ENCODE peak calls at places on chromosomes 13 and 19, in five cellular contexts. A is A549, T is HCT116, E is K562, R is NB4. J is an unnamed sample.

GRCh38 chr13:97659602-97660001 is 225.6 kb downstream of the RAP2A start:
- DNase-seq in A (no peak), T (no peak), E (no peak), R (peak; percentile 26), J (peak; percentile 45)

GRCh38 chr19:35266149-35266903 is 2.4 kb upstream of the USF2 start:
- DNase-seq in A (no peak), T (no peak), E (no peak), R (no peak), J (no peak)

GRCh38 chr13:43107780-43108179 is 84.4 kb downstream of the DNAJC15 start:
- DNase-seq in A (no peak), T (no peak), E (no peak), R (no peak), J (no peak)

GRCh38 chr13:51001335-51001734 is 91.7 kb downstream of the RNASEH2B start:
- DNase-seq in A (no peak), T (no peak), E (no peak), R (no peak), J (no peak)

GRCh38 chr19:41445575-41445974 is 2.6 kb downstream of the ERICH4 start:
- DNase-seq in A (no peak), T (no peak), E (peak; percentile 1), R (no peak), J (no peak)

GRCh38 chr13:79096099-79096498 is 310.0 kb downstream of the RBM26 start:
- DNase-seq in A (no peak), T (no peak), E (no peak), R (no peak), J (no peak)

GRCh38 chr19:36257512-36257876 is 42.6 kb downstream of the ZNF146 start:
- DNase-seq in A (no peak), T (no peak), E (no peak), R (no peak), J (peak; percentile 24)

GRCh38 chr19:36973844-36974195 is 57.7 kb downstream of the ZNF568 start:
- DNase-seq in A (no peak), T (no peak), E (no peak), R (no peak), J (no peak)

GRCh38 chr13:105087941-105088340 is 1447.5 kb downstream of the EFNB2 start:
- DNase-seq in A (no peak), T (no peak), E (no peak), R (no peak), J (no peak)

GRCh38 chr13:24115671-24116070 is 44.8 kb upstream of the SPATA13 start:
- DNase-seq in A (no peak), T (no peak), E (no peak), R (no peak), J (no peak)

GRCh38 chr13:50127726-50128291 is 112.6 kb downstream of the KCNRG start:
- DNase-seq in A (no peak), T (no peak), E (no peak), R (no peak), J (no peak)

GRCh38 chr19:6065685-6066365 is 44.5 kb downstream of the RFX2 start:
- DNase-seq in A (peak; percentile 66), T (no peak), E (peak; percentile 88), R (peak; percentile 88), J (peak; percentile 96)

GRCh38 chr13:106212436-106213010 is 322.9 kb downstream of the EFNB2 start:
- DNase-seq in A (no peak), T (no peak), E (no peak), R (no peak), J (no peak)

GRCh38 chr19:50457300-50457699 is 19.0 kb upstream of the EMC10 start:
- DNase-seq in A (no peak), T (no peak), E (no peak), R (no peak), J (no peak)

GRCh38 chr13:40517486-40518311 is 148.7 kb downstream of the FOXO1 start:
- DNase-seq in A (no peak), T (no peak), E (no peak), R (no peak), J (no peak)

GRCh38 chr13:51035469-51035868 is 75.6 kb downstream of the C13orf42 start:
- DNase-seq in A (no peak), T (no peak), E (no peak), R (no peak), J (no peak)

GRCh38 chr19:17933414-17934129 is 757 bp downstream of the CCDC124 start:
- DNase-seq in A (no peak), T (no peak), E (peak; percentile 15), R (no peak), J (no peak)

GRCh38 chr13:104382941-104383340 is 1316.7 kb upstream of the SLC10A2 start:
- DNase-seq in A (no peak), T (no peak), E (no peak), R (no peak), J (no peak)

GRCh38 chr19:49741210-49741844 is 21.8 kb downstream of the TSKS start:
- DNase-seq in A (no peak), T (no peak), E (no peak), R (peak; percentile 92), J (no peak)

GRCh38 chr13:27043013-27043412 is 128.6 kb downstream of the USP12 start:
- DNase-seq in A (peak; percentile 81), T (peak; percentile 83), E (no peak), R (peak; percentile 87), J (peak; percentile 64)

GRCh38 chr19:28493881-28494280 is 719.1 kb downstream of the UQCRFS1 start:
- DNase-seq in A (no peak), T (no peak), E (no peak), R (no peak), J (no peak)

DNA sequence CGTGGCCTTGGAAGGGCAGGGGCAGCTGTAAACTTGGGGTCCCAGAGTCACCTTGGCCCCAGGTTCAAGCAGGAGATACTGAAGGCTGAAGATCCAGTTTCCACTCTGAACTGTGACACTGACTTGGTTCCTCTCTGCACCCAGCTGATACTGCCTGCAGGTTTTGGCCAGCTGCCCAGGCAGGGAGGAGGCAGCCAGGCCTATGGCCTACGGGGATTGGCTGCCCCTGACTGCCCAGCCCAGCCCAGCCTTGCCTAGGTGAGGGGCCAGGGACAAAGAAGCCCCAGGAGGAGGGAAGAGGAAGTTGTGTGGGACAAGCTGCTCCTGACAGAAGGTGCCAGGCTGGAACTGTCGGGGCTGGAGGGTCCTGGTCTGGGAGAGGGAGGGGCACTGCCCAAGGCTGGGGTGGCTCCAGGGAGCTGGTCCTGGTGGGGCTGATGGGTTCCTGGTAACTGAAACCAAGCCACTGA is 51.7 kb upstream of the CYP4F8 start:
- DNase-seq in A (no peak), T (no peak), E (peak; percentile 69), R (peak; percentile 22), J (no peak)
- TF ChIP-seq POLR2A in A (no peak), T (no peak), E (no peak), R (no peak), J (no peak)

DNA sequence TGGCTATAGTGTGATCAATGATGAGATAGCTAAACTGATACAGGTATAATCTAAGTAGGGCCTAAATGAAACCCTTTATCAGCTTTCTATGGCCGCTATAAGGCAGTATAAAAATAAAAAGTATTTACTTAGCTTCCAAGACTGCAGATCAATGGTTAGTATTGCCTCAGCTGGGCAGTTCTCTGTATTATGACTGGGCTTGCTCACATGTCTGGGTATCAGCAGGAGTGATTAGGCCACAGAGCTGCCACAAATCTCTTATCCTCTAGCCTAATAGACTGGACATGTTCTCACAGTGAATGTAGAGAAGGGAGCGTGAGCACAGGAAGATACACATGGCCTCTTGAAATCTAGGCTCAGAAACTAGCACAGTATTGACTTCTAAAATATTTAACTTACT is 156.1 kb upstream of the SPRY2 start:
- DNase-seq in A (no peak), T (no peak), E (no peak), R (no peak), J (no peak)
- TF ChIP-seq MAX in A (no peak), T (no peak), E (no peak), R (no peak), J (no peak)

GRCh38 chr19:20357921-20358320 is 190.9 kb downstream of the ZNF486 start:
- DNase-seq in A (no peak), T (no peak), E (no peak), R (no peak), J (no peak)
- TF ChIP-seq POLR2A in A (no peak), T (no peak), E (no peak), R (no peak), J (no peak)

GRCh38 chr19:40397568-40397906 is 7.6 kb upstream of the HIPK4 start:
- DNase-seq in A (no peak), T (no peak), E (no peak), R (no peak), J (no peak)

GRCh38 chr19:40396886-40397567 is 7.0 kb upstream of the HIPK4 start:
- DNase-seq in A (no peak), T (no peak), E (no peak), R (no peak), J (no peak)

GRCh38 chr19:40395956-40396355 is 6.0 kb upstream of the HIPK4 start:
- DNase-seq in A (no peak), T (no peak), E (no peak), R (no peak), J (no peak)

GRCh38 chr19:40400521-40400920 is 10.5 kb upstream of the HIPK4 start:
- DNase-seq in A (no peak), T (no peak), E (no peak), R (no peak), J (no peak)

DNA sequence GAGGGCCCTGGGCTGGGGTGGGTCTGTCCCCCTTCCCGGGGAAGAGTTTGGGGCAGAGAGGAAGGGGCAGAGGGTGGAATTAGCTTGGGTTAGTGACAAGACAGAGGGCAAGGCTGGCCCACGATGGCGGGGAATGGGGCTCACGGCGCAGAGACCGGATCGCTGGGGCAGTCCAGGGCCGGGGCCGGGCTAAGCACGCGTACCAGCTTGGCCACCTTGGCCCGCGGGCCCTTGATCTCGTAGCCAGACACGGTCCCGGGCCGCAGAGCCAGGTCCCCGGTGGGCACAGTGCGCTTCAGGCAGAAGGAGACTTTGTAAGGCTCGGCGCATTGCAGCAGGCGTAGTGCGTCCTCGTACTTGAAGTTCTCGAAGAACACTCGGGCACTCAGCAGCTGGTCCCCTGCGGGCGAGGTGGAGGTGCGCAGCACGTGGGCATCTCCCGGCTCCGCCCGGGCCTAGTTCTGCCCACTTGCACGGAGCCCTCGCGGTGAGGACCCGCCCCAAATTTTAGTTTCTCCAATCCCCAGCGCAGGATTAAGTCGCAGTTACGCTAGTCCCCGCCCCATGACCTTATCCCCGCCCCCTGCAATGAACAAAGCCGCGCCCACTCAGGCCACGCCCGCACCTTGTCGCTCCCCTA is 8.6 kb upstream of the HIPK4 start:
- DNase-seq in A (no peak), T (no peak), E (peak; percentile 93), R (no peak), J (peak; percentile 25)
- TF ChIP-seq MAX in A (no peak), T (no peak), E (peak; percentile 24), R (no peak), J (no peak)

DNA sequence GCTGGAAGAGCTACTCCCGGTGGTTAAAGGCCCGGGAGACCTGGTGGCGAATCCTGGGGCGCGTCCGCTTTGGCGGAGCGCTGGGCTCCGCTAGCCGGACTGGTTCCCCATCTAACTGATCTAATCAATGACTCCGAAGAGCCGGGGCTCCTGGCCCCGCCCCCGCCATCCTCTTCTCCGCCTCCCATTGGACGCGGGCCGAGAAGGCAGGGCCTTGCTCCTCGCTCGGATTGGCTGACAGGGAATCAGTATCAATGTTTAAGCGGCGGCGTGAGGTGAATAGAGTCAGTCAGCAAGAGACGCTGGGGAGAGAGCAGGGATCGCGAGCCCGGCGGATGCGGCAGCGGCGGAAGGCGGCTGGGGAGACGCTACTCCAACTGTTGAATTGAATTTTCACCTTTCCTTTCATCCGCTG is 1.7 kb upstream of the PCDH17 start:
- DNase-seq in A (no peak), T (no peak), E (peak; percentile 7), R (no peak), J (peak; percentile 95)
- TF ChIP-seq POLR2A in A (no peak), T (no peak), E (no peak), R (no peak), J (peak; percentile 84)

J was measured in endothelial cell of umbilical vein.